ENCODE peak calls at places on chromosomes 16 and 17, in four cellular contexts. H is GM12878, S is K562, F is HepG2. N is an unnamed sample.

GRCh38 chr17:82419471-82419995 is 1.1 kb upstream of the OGFOD3 start:
- DNase-seq in H (no peak), S (peak), F (no peak), N (no peak)

GRCh38 chr16:52592216-52592592 is 45.3 kb upstream of the TOX3 start:
- DNase-seq in F (no peak), S (no peak), H (no peak), N (no peak)

GRCh38 chr17:18093616-18094408 is 6.1 kb downstream of the DRG2 start:
- DNase-seq in H (no peak), F (peak), S (peak), N (no peak)

GRCh38 chr16:81181013-81181720 is 57.3 kb upstream of the BCO1 start:
- DNase-seq in F (peak), H (no peak), S (peak), N (peak)

GRCh38 chr17:53844476-53845107 is 21.9 kb downstream of the KIF2B start:
- DNase-seq in H (no peak), F (no peak), S (no peak), N (no peak)

GRCh38 chr17:35709874-35710273 is 21.6 kb upstream of the RASL10B start:
- DNase-seq in H (no peak), F (no peak), S (no peak), N (no peak)

GRCh38 chr17:82134101-82134500 is 36.1 kb upstream of the FASN start:
- DNase-seq in H (no peak), S (no peak), F (no peak), N (no peak)

GRCh38 chr16:82344157-82344556 is 174.1 kb upstream of the MPHOSPH6 start:
- DNase-seq in S (no peak), H (no peak), F (peak), N (no peak)

GRCh38 chr16:50152386-50152806 is 710 bp upstream of the TENT4B start:
- DNase-seq in H (peak), S (peak), F (no peak), N (peak)

GRCh38 chr16:15553313-15554088 is 89.5 kb downstream of the MARF1 start:
- DNase-seq in F (no peak), S (no peak), H (no peak), N (no peak)

GRCh38 chr16:80946481-80946880 is 60.2 kb downstream of the CMC2 start:
- DNase-seq in H (no peak), S (no peak), F (no peak), N (no peak)

GRCh38 chr16:13307861-13308260 is 406.5 kb downstream of the SHISA9 start:
- DNase-seq in H (no peak), S (no peak), F (no peak), N (no peak)

GRCh38 chr16:56879276-56879675 is 14.3 kb downstream of the SLC12A3 start:
- DNase-seq in H (no peak), F (no peak), S (no peak), N (no peak)

GRCh38 chr17:45451131-45451530 is 18.5 kb upstream of the ARHGAP27 start:
- DNase-seq in H (no peak), S (no peak), F (no peak), N (no peak)

GRCh38 chr17:8537734-8538133 is 92.8 kb downstream of the MYH10 start:
- DNase-seq in F (no peak), H (no peak), S (no peak), N (no peak)

GRCh38 chr16:70691223-70692129 is 5.6 kb upstream of the MTSS2 start:
- DNase-seq in S (no peak), H (no peak), F (peak), N (no peak)

GRCh38 chr17:6815775-6816174 is 15.8 kb downstream of the TEKT1 start:
- DNase-seq in H (no peak), F (no peak), S (no peak), N (no peak)

GRCh38 chr17:50035930-50036329 is 20.0 kb upstream of the ITGA3 start:
- DNase-seq in F (no peak), S (no peak), H (no peak), N (no peak)

GRCh38 chr17:48754500-48755261 is 26.1 kb upstream of the HOXB13 start:
- DNase-seq in F (no peak), S (no peak), H (no peak), N (no peak)

GRCh38 chr17:80216473-80217456 is 3.4 kb downstream of the SGSH start:
- DNase-seq in H (no peak), F (no peak), S (no peak), N (no peak)

GRCh38 chr17:9098242-9098641 is 76.9 kb downstream of the NTN1 start:
- DNase-seq in H (no peak), S (no peak), F (no peak), N (no peak)

GRCh38 chr17:8745586-8746500 is 1.2 kb upstream of the CCDC42 start:
- DNase-seq in H (peak), F (peak), S (peak), N (no peak)

GRCh38 chr16:71259086-71259485 is 28.6 kb upstream of the HYDIN start:
- DNase-seq in F (no peak), H (no peak), S (no peak), N (no peak)

GRCh38 chr16:21260870-21261791 is 17.0 kb downstream of the CRYM start:
- DNase-seq in S (peak), F (peak), H (no peak), N (no peak)

GRCh38 chr17:8103549-8103948 is 14.8 kb downstream of the ALOXE3 start:
- DNase-seq in H (no peak), S (no peak), F (no peak), N (no peak)

GRCh38 chr16:30896890-30897730 is 696 bp downstream of the CTF1 start:
- DNase-seq in F (peak), H (no peak), S (peak), N (peak)

GRCh38 chr16:88596477-88596876 is 26.3 kb downstream of the ZC3H18 start:
- DNase-seq in H (no peak), F (no peak), S (no peak), N (no peak)

GRCh38 chr16:80525420-80525819 is 15.4 kb upstream of the DYNLRB2 start:
- DNase-seq in H (no peak), S (no peak), F (no peak), N (no peak)

GRCh38 chr16:14434860-14435259 is 195.2 kb downstream of the PARN start:
- DNase-seq in S (no peak), F (no peak), H (no peak), N (no peak)

GRCh38 chr17:66451188-66452149 is 149.1 kb downstream of the PRKCA start:
- DNase-seq in H (no peak), F (peak), S (peak), N (peak)
- TF ChIP-seq EP300 in H (no peak), F (peak), S (no peak), N (no peak)

GRCh38 chr17:2156666-2157065 is 101.8 kb downstream of the HIC1 start:
- DNase-seq in F (no peak), H (no peak), S (no peak), N (no peak)

GRCh38 chr17:2155482-2156051 is 100.7 kb downstream of the HIC1 start:
- DNase-seq in F (no peak), S (no peak), H (no peak), N (no peak)

GRCh38 chr17:2157081-2157480 is 102.2 kb downstream of the HIC1 start:
- DNase-seq in S (no peak), F (no peak), H (no peak), N (no peak)

DNA sequence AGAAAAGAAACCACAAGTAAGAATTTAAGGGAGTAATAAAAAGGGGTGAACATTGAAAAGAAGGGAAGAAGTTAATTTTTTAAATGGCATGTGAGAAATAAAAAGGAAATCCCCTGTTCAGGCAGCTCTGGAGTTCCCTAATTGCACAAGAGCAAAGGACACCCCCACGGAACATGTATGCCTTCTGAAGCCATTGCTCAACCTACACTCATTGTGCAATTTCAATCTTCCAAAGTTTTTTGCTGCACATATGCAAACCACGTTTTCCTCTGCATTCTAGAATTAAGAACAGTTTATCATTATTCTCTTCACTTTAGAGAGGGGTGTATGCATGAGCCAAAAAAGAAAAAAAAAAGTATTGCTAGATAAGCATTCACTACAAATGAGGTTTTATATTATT is 103.1 kb downstream of the HIC1 start:
- DNase-seq in F (peak), S (no peak), H (no peak), N (no peak)
- TF ChIP-seq JUND in F (no peak), S (no peak), H (no peak), N (no peak)

DNA sequence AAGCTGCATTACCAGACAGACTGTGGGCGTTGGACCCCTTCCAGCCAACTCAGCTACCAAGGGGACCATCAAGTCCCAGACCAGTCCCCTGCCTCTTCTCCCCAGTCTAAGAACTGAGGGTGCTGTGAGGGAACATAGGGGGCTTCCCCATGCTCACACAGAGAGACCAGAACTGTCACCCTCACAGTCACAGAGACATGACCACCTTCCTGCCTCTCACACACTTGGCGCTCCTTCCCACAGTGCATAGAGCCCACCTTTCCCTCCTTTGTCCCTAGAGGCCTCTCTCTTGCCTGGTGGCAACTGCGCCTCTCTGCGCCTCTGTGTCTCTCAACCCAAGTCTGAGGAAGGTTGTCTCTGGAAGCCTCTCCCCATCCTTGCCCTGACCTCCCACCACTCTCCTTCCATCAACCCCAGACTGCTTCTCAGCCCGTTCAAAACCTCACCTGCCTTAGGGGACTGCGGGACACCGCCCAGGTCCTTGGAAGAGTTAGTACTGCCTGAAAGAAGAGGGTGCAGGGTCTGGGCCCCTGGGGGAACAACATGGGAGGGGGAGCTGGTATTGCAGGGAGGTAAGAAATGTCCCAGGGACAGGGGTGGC is 6.1 kb upstream of the LHX1 start:
- DNase-seq in F (no peak), S (no peak), H (no peak), N (no peak)
- TF ChIP-seq EZH2 in F (no peak), S (no peak), H (no peak), N (peak)

GRCh38 chr17:1746975-1747543 is 4.4 kb downstream of the SERPINF2 start:
- DNase-seq in F (no peak), S (no peak), H (no peak), N (no peak)
- TF ChIP-seq EP300 in F (no peak), S (no peak), H (no peak), N (no peak)

GRCh38 chr16:1300664-1301476 is 8.6 kb upstream of the UBE2I start:
- DNase-seq in S (peak), H (no peak), F (peak), N (peak)
- TF ChIP-seq JUND in S (no peak), H (no peak), F (no peak), N (no peak)

GRCh38 chr17:2027528-2028233 is 2.3 kb upstream of the DPH1 start:
- DNase-seq in F (no peak), S (peak), H (no peak), N (no peak)

GRCh38 chr17:2025220-2025621 is at the start of gene RTN4RL1:
- DNase-seq in F (no peak), S (peak), H (no peak), N (no peak)

GRCh38 chr17:2024572-2025219 is 438 bp downstream of the RTN4RL1 start:
- DNase-seq in F (no peak), H (no peak), S (no peak), N (peak)

GRCh38 chr17:2023692-2024571 is 1.2 kb downstream of the RTN4RL1 start:
- DNase-seq in H (no peak), S (peak), F (no peak), N (peak)

DNA sequence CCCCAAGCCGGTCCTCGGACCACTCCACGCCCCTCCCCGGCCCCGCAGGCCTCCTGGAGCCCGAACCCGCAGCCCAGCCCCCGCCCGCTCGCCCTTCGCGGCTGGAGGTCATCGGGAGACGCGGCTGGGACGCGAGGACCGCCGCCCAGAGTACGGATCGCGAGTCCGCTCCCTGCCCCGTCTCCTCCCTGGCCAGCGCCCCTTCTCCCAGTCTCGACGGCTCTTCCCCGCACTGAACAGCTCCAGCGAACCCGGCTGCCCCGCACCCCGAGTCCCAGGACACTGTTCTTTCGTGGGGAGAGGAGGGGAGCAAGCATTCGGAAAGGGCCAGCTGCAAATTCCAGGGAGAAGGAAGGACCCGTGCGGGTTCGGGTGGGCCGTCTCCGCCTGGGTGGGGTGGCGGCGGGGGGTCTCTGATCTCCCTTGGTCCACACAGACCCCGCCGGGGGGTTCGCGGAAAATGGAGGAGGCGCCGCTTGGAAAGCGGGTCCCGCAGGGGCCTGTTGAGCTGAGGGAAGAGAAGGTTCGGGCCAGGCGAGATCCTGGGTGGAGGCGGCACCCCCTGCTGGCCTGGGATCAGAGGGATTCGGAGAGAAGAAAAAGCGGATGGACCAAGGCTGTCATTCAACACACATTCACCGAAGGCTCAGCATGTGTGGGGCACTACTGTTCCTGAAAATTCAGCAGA is 632 bp upstream of the RTN4RL1 start:
- DNase-seq in F (peak), H (no peak), S (peak), N (no peak)
- TF ChIP-seq EZH2 in F (peak), H (no peak), S (no peak), N (no peak)

GRCh38 chr17:79051306-79051705 is 23.3 kb upstream of the ENGASE start:
- DNase-seq in H (no peak), F (no peak), S (no peak), N (no peak)

GRCh38 chr17:79050591-79050990 is 24.0 kb upstream of the ENGASE start:
- DNase-seq in S (no peak), F (no peak), H (no peak), N (no peak)

GRCh38 chr17:79047923-79048825 is 24.2 kb downstream of the C1QTNF1 start:
- DNase-seq in F (no peak), S (no peak), H (no peak), N (no peak)

GRCh38 chr17:79048826-79049755 is 25.1 kb downstream of the C1QTNF1 start:
- DNase-seq in F (no peak), S (no peak), H (no peak), N (no peak)

GRCh38 chr17:79049821-79050220 is 24.8 kb upstream of the ENGASE start:
- DNase-seq in H (no peak), S (no peak), F (no peak), N (no peak)
- TF ChIP-seq EP300 in H (no peak), S (no peak), F (no peak), N (no peak)